ENCODE peak calls at places on chromosome X, in six cellular contexts. One of them, this sample, is unnamed.

GRCh38 chrX:70434914-70435586 is 9.6 kb upstream of the DLG3 start:
- DNase-seq in A549: no peak
- DNase-seq in tibial nerve: no peak
- DNase-seq in HCT116: no peak
- DNase-seq in GM12891: no peak
- DNase-seq in ovary: peak
- DNase-seq in this sample: no peak

GRCh38 chrX:78923198-78924015 is 21.8 kb upstream of the P2RY10 start:
- DNase-seq in A549: peak
- DNase-seq in HCT116: no peak
- DNase-seq in GM12891: no peak
- DNase-seq in ovary: no peak
- DNase-seq in tibial nerve: no peak
- DNase-seq in this sample: peak

GRCh38 chrX:14884714-14885113 is 11.5 kb downstream of the MOSPD2 start:
- DNase-seq in HCT116: no peak
- DNase-seq in ovary: no peak
- DNase-seq in GM12891: no peak
- DNase-seq in tibial nerve: no peak
- DNase-seq in A549: no peak
- DNase-seq in this sample: no peak

GRCh38 chrX:109839694-109840358 is 106.8 kb upstream of the ACSL4 start:
- DNase-seq in ovary: no peak
- DNase-seq in tibial nerve: no peak
- DNase-seq in GM12891: no peak
- DNase-seq in HCT116: peak
- DNase-seq in A549: peak
- DNase-seq in this sample: peak

GRCh38 chrX:68090266-68090665 is 343.0 kb downstream of the OPHN1 start:
- DNase-seq in HCT116: no peak
- DNase-seq in GM12891: no peak
- DNase-seq in tibial nerve: no peak
- DNase-seq in ovary: no peak
- DNase-seq in A549: peak
- DNase-seq in this sample: no peak

GRCh38 chrX:132488092-132488749 is 617 bp downstream of the MBNL3 start:
- DNase-seq in GM12891: no peak
- DNase-seq in ovary: peak
- DNase-seq in tibial nerve: peak
- DNase-seq in A549: no peak
- DNase-seq in HCT116: no peak
- DNase-seq in this sample: peak

GRCh38 chrX:95076449-95076848 is 1402.4 kb downstream of the FAM133A start:
- DNase-seq in GM12891: no peak
- DNase-seq in A549: peak
- DNase-seq in HCT116: no peak
- DNase-seq in ovary: no peak
- DNase-seq in tibial nerve: no peak
- DNase-seq in this sample: peak

GRCh38 chrX:14352511-14352910 is 176.8 kb upstream of the GLRA2 start:
- DNase-seq in HCT116: no peak
- DNase-seq in A549: no peak
- DNase-seq in tibial nerve: no peak
- DNase-seq in GM12891: no peak
- DNase-seq in ovary: no peak
- DNase-seq in this sample: no peak

GRCh38 chrX:130896026-130896425 is 7.0 kb downstream of the ENOX2 start:
- DNase-seq in A549: no peak
- DNase-seq in ovary: no peak
- DNase-seq in tibial nerve: peak
- DNase-seq in GM12891: no peak
- DNase-seq in HCT116: no peak
- DNase-seq in this sample: no peak

GRCh38 chrX:50978920-50979660 is 68.6 kb downstream of the BMP15 start:
- DNase-seq in HCT116: no peak
- DNase-seq in ovary: no peak
- DNase-seq in A549: no peak
- DNase-seq in GM12891: no peak
- DNase-seq in tibial nerve: no peak
- DNase-seq in this sample: no peak

GRCh38 chrX:100447563-100448397 is 37.7 kb upstream of the PCDH19 start:
- DNase-seq in tibial nerve: peak
- DNase-seq in HCT116: peak
- DNase-seq in A549: peak
- DNase-seq in GM12891: peak
- DNase-seq in ovary: peak
- DNase-seq in this sample: peak

GRCh38 chrX:22135994-22136684 is 104.0 kb downstream of the PHEX start:
- DNase-seq in ovary: no peak
- DNase-seq in tibial nerve: peak
- DNase-seq in HCT116: peak
- DNase-seq in A549: peak
- DNase-seq in GM12891: no peak
- DNase-seq in this sample: peak

GRCh38 chrX:38856670-38857069 is 55.4 kb downstream of the MID1IP1 start:
- DNase-seq in GM12891: no peak
- DNase-seq in ovary: no peak
- DNase-seq in tibial nerve: no peak
- DNase-seq in HCT116: no peak
- DNase-seq in A549: no peak
- DNase-seq in this sample: no peak

GRCh38 chrX:143788265-143788664 is 67.7 kb upstream of the SPANXN2 start:
- DNase-seq in GM12891: no peak
- DNase-seq in A549: peak
- DNase-seq in ovary: no peak
- DNase-seq in HCT116: no peak
- DNase-seq in tibial nerve: no peak
- DNase-seq in this sample: peak

GRCh38 chrX:130216312-130216711 is 44.5 kb downstream of the RAB33A start:
- DNase-seq in HCT116: no peak
- DNase-seq in tibial nerve: no peak
- DNase-seq in GM12891: no peak
- DNase-seq in ovary: no peak
- DNase-seq in A549: no peak
- DNase-seq in this sample: peak

GRCh38 chrX:105711805-105712204 is 110.5 kb upstream of the NRK start:
- DNase-seq in ovary: no peak
- DNase-seq in HCT116: no peak
- DNase-seq in A549: no peak
- DNase-seq in tibial nerve: no peak
- DNase-seq in GM12891: no peak
- DNase-seq in this sample: no peak

GRCh38 chrX:119672252-119672825 is 20.6 kb downstream of the SEPTIN6 start:
- DNase-seq in tibial nerve: no peak
- DNase-seq in HCT116: no peak
- DNase-seq in A549: no peak
- DNase-seq in GM12891: no peak
- DNase-seq in ovary: no peak
- DNase-seq in this sample: no peak

GRCh38 chrX:554271-554670 is 76.3 kb upstream of the SHOX start:
- DNase-seq in A549: no peak
- DNase-seq in ovary: no peak
- DNase-seq in tibial nerve: no peak
- DNase-seq in HCT116: no peak
- DNase-seq in GM12891: no peak
- DNase-seq in this sample: no peak

GRCh38 chrX:132592880-132593279 is 104.0 kb upstream of the MBNL3 start:
- DNase-seq in A549: peak
- DNase-seq in tibial nerve: peak
- DNase-seq in GM12891: no peak
- DNase-seq in HCT116: no peak
- DNase-seq in ovary: no peak
- DNase-seq in this sample: peak

GRCh38 chrX:112832481-112833095 is 8.0 kb downstream of the AMOT start:
- DNase-seq in A549: no peak
- DNase-seq in tibial nerve: no peak
- DNase-seq in GM12891: no peak
- DNase-seq in HCT116: peak
- DNase-seq in ovary: no peak
- DNase-seq in this sample: no peak

GRCh38 chrX:19554786-19555185 is 39.5 kb upstream of the MAP3K15 start:
- DNase-seq in GM12891: no peak
- DNase-seq in A549: no peak
- DNase-seq in HCT116: no peak
- DNase-seq in ovary: no peak
- DNase-seq in tibial nerve: no peak
- DNase-seq in this sample: no peak

GRCh38 chrX:49079489-49080428 is at the start of gene WDR45:
- DNase-seq in HCT116: no peak
- DNase-seq in A549: peak
- DNase-seq in GM12891: peak
- DNase-seq in ovary: peak
- DNase-seq in tibial nerve: peak
- DNase-seq in this sample: peak
- TF ChIP-seq POLR2A in HCT116: no peak
- TF ChIP-seq POLR2A in A549: peak
- TF ChIP-seq POLR2A in GM12891: peak
- TF ChIP-seq POLR2A in ovary: peak
- TF ChIP-seq POLR2A in tibial nerve: peak
- TF ChIP-seq POLR2A in this sample: peak

GRCh38 chrX:123960956-123961267 is 594 bp upstream of the STAG2 start:
- DNase-seq in HCT116: no peak
- DNase-seq in tibial nerve: no peak
- DNase-seq in A549: no peak
- DNase-seq in ovary: no peak
- DNase-seq in GM12891: no peak
- DNase-seq in this sample: no peak
- TF ChIP-seq POLR2A in HCT116: peak
- TF ChIP-seq POLR2A in tibial nerve: no peak
- TF ChIP-seq POLR2A in A549: no peak
- TF ChIP-seq POLR2A in ovary: no peak
- TF ChIP-seq POLR2A in GM12891: no peak
- TF ChIP-seq POLR2A in this sample: no peak

GRCh38 chrX:10618911-10619310 is 1.5 kb downstream of the MID1 start:
- DNase-seq in ovary: no peak
- DNase-seq in A549: no peak
- DNase-seq in tibial nerve: no peak
- DNase-seq in HCT116: no peak
- DNase-seq in GM12891: no peak
- DNase-seq in this sample: no peak

GRCh38 chrX:10617964-10618342 is 2.4 kb downstream of the MID1 start:
- DNase-seq in tibial nerve: no peak
- DNase-seq in A549: peak
- DNase-seq in ovary: no peak
- DNase-seq in GM12891: no peak
- DNase-seq in HCT116: no peak
- DNase-seq in this sample: no peak

GRCh38 chrX:10619311-10620015 is 922 bp downstream of the MID1 start:
- DNase-seq in HCT116: no peak
- DNase-seq in A549: no peak
- DNase-seq in GM12891: no peak
- DNase-seq in tibial nerve: no peak
- DNase-seq in ovary: no peak
- DNase-seq in this sample: no peak

GRCh38 chrX:10622197-10622596 is 1.8 kb upstream of the MID1 start:
- DNase-seq in HCT116: no peak
- DNase-seq in tibial nerve: no peak
- DNase-seq in GM12891: no peak
- DNase-seq in ovary: no peak
- DNase-seq in A549: no peak
- DNase-seq in this sample: no peak

GRCh38 chrX:10620121-10620699 is at the start of gene MID1:
- DNase-seq in A549: peak
- DNase-seq in ovary: peak
- DNase-seq in HCT116: peak
- DNase-seq in tibial nerve: peak
- DNase-seq in GM12891: no peak
- DNase-seq in this sample: no peak
- TF ChIP-seq POLR2A in A549: peak
- TF ChIP-seq POLR2A in ovary: peak
- TF ChIP-seq POLR2A in HCT116: no peak
- TF ChIP-seq POLR2A in tibial nerve: peak
- TF ChIP-seq POLR2A in GM12891: no peak
- TF ChIP-seq POLR2A in this sample: no peak

DNA sequence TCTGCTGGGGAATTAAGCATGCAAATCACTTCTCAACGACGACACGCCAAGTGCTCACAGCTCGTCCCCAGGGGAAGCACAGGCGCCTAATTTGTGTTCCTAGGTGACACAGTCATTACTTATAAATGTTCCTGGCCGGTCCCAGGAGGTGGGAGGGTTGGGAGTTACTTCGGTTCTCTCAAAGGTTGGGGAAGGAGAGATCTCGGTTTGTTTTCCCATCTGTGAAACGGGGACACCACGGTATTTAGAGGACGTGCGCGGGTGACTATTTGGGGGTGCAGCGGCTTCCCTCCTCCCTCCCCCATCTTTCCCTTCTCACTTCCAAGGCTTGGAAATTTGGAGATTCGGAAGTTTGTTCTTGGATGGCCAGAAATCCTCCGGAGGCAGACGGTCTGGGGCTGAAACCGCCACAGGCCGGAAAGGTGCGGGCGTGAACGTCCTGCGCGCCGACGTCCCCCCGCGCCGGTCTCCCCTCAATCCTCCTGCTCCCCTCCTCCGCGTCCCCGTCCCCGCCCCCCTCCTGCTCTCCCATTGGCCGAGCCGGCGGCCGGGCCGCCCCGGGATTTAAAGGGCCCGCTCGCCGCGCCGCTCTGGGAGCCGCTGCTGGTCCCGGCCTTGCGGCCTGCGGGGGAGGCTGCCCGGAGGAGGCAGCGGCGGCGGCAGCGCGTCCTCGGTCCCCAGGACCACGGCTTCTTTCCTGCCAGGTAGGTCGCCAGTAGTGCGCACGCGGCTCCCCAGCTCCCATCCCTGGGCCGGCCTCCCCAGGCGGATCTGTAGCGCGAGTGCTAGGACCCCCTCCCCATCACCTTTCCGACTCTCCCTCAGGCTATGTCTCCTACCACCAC is at the start of gene PORCN:
- DNase-seq in GM12891: peak
- DNase-seq in tibial nerve: peak
- DNase-seq in HCT116: no peak
- DNase-seq in A549: peak
- DNase-seq in ovary: peak
- DNase-seq in this sample: peak
- TF ChIP-seq POLR2A in GM12891: peak
- TF ChIP-seq POLR2A in tibial nerve: peak
- TF ChIP-seq POLR2A in HCT116: no peak
- TF ChIP-seq POLR2A in A549: peak
- TF ChIP-seq POLR2A in ovary: peak
- TF ChIP-seq POLR2A in this sample: peak

DNA sequence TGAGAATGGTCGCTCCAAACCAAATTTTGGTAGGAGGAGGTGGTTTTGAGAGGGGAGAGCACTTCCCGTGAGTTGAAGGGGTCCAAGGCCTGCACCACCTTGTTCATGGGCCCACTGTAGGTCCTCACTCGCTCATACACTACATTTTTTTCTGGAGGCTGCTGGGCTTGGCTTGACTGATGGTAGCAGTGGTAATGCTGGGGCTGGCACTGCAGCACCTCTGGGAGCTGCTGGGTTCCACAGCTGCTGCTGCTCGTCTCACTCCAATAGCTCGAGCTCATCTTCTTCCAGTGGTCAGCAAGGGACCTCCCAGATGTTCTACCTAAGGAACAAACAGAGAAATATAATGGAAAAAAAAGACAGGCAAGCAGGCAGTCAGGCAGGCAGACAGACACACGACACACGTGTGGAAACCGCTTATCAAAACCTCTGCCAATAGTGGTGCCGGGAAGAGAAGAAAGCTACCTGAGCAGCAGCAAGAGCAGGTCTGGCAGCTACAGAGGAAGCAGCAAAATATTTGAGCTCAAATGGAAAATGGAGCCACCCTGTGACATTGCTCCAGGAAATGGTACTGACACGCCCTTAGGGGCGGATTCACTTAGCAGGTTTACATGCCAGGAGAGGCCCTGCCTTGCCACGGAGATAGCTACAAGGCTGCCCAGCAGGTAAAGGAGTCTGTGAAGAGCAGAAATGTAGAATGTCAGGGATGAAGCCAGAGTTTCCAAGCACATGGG is at the start of gene POF1B:
- DNase-seq in HCT116: no peak
- DNase-seq in ovary: no peak
- DNase-seq in tibial nerve: no peak
- DNase-seq in A549: peak
- DNase-seq in GM12891: no peak
- DNase-seq in this sample: no peak
- TF ChIP-seq POLR2A in HCT116: no peak
- TF ChIP-seq POLR2A in ovary: no peak
- TF ChIP-seq POLR2A in tibial nerve: no peak
- TF ChIP-seq POLR2A in A549: peak
- TF ChIP-seq POLR2A in GM12891: no peak
- TF ChIP-seq POLR2A in this sample: no peak